ENCODE peak calls at places on chromosomes 2 and 18, in nine cellular contexts. K is NB4, Z is K562, C is cardiac fibroblast, B is cardiac muscle cell, D is left ventricle myocardium inferior, T is AG09309, R is GM13976, X is endodermal cell. F is an unnamed sample.

GRCh38 chr18:50558157-50558556 is 1.7 kb upstream of the MAPK4 start:
- DNase-seq in K (no peak), Z (no peak), C (no peak), B (no peak), D (no peak), T (no peak), R (no peak), X (no peak), F (no peak)

GRCh38 chr2:36781907-36782635 is 85.6 kb downstream of the VIT start:
- DNase-seq in K (no peak), Z (no peak), C (no peak), B (peak), D (no peak), T (no peak), R (no peak), X (no peak), F (no peak)

GRCh38 chr2:203498161-203498560 is 36.9 kb downstream of the RAPH1 start:
- DNase-seq in K (peak), Z (no peak), C (peak), B (peak), D (no peak), T (peak), R (no peak), X (no peak), F (no peak)

GRCh38 chr2:158723921-158724802 is 71.0 kb upstream of the DAPL1 start:
- DNase-seq in K (peak), Z (peak), C (no peak), B (no peak), D (no peak), T (no peak), R (no peak), X (peak), F (no peak)

GRCh38 chr2:74577448-74577847 is 22.9 kb downstream of the DOK1 start:
- DNase-seq in K (peak), Z (peak), C (peak), B (peak), D (no peak), T (no peak), R (no peak), X (no peak), F (no peak)

GRCh38 chr2:228023619-228024018 is 152.2 kb downstream of the DAW1 start:
- DNase-seq in K (no peak), Z (no peak), C (no peak), B (no peak), D (no peak), T (no peak), R (no peak), X (no peak), F (no peak)

GRCh38 chr2:205743982-205744644 is 61.8 kb downstream of the NRP2 start:
- DNase-seq in K (no peak), Z (no peak), C (peak), B (peak), D (no peak), T (no peak), R (no peak), X (no peak), F (no peak)

GRCh38 chr2:129396980-129397599 is 582.4 kb upstream of the RAB6C start:
- DNase-seq in K (peak), Z (peak), C (peak), B (peak), D (no peak), T (no peak), R (peak), X (peak), F (no peak)

GRCh38 chr2:88697361-88698026 is 6.0 kb downstream of the RPIA start:
- DNase-seq in K (peak), Z (no peak), C (no peak), B (no peak), D (no peak), T (no peak), R (no peak), X (no peak), F (no peak)

GRCh38 chr18:24176727-24177416 is 38.0 kb downstream of the CABYR start:
- DNase-seq in K (peak), Z (peak), C (peak), B (peak), D (peak), T (no peak), R (peak), X (peak), F (peak)

GRCh38 chr2:62266433-62267038 is 70.6 kb downstream of the B3GNT2 start:
- DNase-seq in K (no peak), Z (peak), C (peak), B (peak), D (no peak), T (peak), R (no peak), X (peak), F (no peak)

GRCh38 chr2:38268691-38269309 is 108.3 kb downstream of the ATL2 start:
- DNase-seq in K (peak), Z (no peak), C (peak), B (no peak), D (no peak), T (peak), R (no peak), X (no peak), F (no peak)

GRCh38 chr2:187716301-187716700 is 162.1 kb upstream of the TFPI start:
- DNase-seq in K (no peak), Z (no peak), C (no peak), B (no peak), D (no peak), T (no peak), R (no peak), X (no peak), F (no peak)

DNA sequence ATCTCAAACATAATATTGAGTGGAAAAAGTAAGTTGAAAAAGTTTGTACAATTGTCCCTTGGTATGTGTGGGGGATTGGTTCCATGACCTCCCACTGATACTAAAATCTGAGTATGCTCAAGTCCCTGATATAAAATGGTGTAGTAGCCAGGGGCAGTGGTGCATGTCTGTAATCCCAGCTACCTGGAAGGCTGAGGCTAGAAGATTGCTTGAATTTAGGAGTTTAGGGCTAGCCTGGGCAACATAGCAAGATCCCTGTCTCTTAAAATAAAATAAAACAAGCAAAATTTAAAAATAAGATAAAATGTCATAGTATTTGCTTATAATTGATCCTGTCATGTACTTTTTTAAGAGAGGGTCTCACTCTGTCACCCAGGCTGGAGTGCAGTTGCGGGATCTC is 122.0 kb downstream of the PTRHD1 start:
- DNase-seq in K (no peak), Z (no peak), C (no peak), B (no peak), D (no peak), T (no peak), R (no peak), X (no peak), F (no peak)
- TF ChIP-seq CTCF in K (no peak), Z (no peak), C (no peak), B (no peak), D (no peak), T (no peak), R (no peak), X (no peak), F (no peak)

GRCh38 chr2:148813603-148814065 is 61.4 kb upstream of the KIF5C start:
- DNase-seq in K (no peak), Z (peak), C (no peak), B (no peak), D (no peak), T (no peak), R (peak), X (peak), F (peak)
- TF ChIP-seq CTCF in K (no peak), Z (peak), C (no peak), B (no peak), D (no peak), T (no peak), R (no peak), X (peak), F (no peak)

GRCh38 chr18:12276736-12277554 is 22.8 kb downstream of the CIDEA start:
- DNase-seq in K (no peak), Z (no peak), C (no peak), B (no peak), D (no peak), T (no peak), R (no peak), X (no peak), F (no peak)

GRCh38 chr18:12274793-12275192 is 20.6 kb downstream of the CIDEA start:
- DNase-seq in K (no peak), Z (no peak), C (no peak), B (no peak), D (no peak), T (no peak), R (no peak), X (no peak), F (no peak)

GRCh38 chr18:12279781-12280531 is 25.8 kb downstream of the CIDEA start:
- DNase-seq in K (no peak), Z (no peak), C (no peak), B (no peak), D (no peak), T (no peak), R (no peak), X (no peak), F (no peak)

GRCh38 chr18:12278765-12279682 is 24.9 kb downstream of the CIDEA start:
- DNase-seq in K (no peak), Z (no peak), C (peak), B (peak), D (peak), T (peak), R (no peak), X (peak), F (no peak)

GRCh38 chr18:12278153-12278764 is 24.1 kb downstream of the CIDEA start:
- DNase-seq in K (no peak), Z (no peak), C (no peak), B (peak), D (no peak), T (no peak), R (no peak), X (peak), F (no peak)
- TF ChIP-seq CTCF in K (no peak), Z (no peak), C (no peak), B (peak), D (no peak), T (no peak), R (no peak), X (peak), F (no peak)

DNA sequence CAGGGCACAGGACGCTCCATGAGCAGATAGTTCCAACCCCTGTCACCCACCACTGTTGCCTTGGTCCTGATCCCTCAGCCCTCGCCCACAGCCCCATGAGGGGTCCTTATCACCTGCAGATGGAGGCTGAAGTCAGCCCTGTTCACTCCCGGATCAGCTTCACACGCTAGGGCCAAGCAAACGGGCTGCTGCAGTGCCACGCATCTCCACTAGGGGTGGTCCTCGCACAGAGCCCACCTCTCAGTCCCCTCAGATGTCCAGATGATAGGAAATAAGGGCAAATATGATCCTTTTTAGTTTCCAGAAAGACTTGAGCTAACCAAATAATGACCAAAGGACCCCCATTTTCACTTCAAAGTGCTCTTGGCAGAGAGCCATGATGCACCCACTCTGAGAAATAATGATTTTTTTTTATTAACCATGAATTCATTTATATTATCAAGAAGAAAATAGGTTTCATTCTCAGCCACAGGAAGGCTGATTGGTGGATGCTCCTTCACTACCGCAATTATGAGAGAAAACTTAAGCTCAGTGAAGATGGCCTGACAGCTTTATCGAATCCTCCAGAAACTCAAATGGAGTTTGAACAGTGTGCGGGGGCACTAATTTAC is 71.9 kb upstream of the KLHL29 start:
- DNase-seq in K (peak), Z (peak), C (peak), B (peak), D (no peak), T (no peak), R (peak), X (peak), F (no peak)
- TF ChIP-seq CTCF in K (peak), Z (peak), C (peak), B (peak), D (peak), T (peak), R (peak), X (peak), F (no peak)

DNA sequence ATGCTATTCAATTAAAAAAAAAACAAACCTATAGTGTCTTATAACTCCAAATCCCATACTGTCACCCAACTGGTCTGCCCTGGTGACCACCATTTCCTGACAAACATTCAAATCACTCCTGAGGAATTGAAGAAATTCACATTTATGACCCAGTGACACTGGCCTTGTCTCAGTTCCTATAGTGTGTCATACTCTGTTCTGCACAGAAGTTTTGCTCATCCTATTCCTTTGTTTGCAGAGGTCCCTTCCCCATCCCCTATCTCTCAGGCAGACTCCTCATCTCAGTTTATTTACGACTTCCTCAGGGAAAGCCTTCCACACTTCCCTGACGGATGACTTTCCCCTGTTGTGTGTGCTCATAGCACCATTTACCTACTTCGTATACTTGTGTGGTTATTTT is 14.7 kb downstream of the ZC3H6 start:
- DNase-seq in K (no peak), Z (no peak), C (no peak), B (no peak), D (no peak), T (no peak), R (no peak), X (no peak), F (no peak)
- TF ChIP-seq CTCF in K (no peak), Z (no peak), C (no peak), B (no peak), D (no peak), T (no peak), R (no peak), X (no peak), F (no peak)

DNA sequence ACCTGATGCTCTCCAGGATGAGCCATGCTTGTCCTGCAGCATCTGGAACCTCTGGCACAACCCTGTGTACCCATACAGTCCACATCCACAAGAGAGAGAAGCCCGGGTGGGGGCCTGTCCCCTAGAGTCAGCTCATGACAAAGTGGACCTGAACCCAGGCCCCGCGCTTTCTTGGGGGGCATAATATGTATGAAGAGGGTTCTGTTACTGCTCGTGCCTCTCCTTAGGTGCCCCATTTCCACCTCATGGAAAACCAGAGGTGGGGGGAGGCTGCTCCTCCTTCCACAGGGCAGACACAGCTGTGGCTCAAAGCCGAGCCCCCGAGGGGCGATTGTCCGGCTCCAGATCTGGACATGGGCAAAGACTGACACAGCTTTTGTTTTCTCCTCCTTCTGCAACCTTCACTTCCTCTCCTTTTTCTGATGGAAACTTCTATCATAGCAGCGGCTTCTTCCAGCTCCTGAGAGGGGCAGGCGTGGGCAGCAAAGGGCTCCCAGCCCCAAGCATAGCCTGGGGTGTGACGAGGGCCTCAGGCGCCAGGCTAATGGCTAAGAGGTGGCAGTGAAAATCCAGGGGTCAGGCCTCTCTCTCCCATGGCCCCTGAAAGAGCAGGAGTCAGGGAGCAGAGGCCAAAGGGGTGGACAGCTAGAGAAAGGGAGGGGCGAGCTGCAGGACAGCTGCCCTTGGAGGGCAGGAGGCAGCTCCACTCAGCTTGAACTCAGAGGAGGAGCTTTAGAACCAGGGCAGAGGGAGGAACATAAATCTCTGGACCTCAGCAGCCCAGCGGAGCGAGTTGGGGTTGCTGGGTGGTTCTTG is 155.5 kb downstream of the ZFP36L2 start:
- DNase-seq in K (no peak), Z (no peak), C (no peak), B (no peak), D (no peak), T (no peak), R (no peak), X (no peak), F (no peak)
- TF ChIP-seq CTCF in K (no peak), Z (no peak), C (no peak), B (no peak), D (no peak), T (no peak), R (no peak), X (no peak), F (no peak)

DNA sequence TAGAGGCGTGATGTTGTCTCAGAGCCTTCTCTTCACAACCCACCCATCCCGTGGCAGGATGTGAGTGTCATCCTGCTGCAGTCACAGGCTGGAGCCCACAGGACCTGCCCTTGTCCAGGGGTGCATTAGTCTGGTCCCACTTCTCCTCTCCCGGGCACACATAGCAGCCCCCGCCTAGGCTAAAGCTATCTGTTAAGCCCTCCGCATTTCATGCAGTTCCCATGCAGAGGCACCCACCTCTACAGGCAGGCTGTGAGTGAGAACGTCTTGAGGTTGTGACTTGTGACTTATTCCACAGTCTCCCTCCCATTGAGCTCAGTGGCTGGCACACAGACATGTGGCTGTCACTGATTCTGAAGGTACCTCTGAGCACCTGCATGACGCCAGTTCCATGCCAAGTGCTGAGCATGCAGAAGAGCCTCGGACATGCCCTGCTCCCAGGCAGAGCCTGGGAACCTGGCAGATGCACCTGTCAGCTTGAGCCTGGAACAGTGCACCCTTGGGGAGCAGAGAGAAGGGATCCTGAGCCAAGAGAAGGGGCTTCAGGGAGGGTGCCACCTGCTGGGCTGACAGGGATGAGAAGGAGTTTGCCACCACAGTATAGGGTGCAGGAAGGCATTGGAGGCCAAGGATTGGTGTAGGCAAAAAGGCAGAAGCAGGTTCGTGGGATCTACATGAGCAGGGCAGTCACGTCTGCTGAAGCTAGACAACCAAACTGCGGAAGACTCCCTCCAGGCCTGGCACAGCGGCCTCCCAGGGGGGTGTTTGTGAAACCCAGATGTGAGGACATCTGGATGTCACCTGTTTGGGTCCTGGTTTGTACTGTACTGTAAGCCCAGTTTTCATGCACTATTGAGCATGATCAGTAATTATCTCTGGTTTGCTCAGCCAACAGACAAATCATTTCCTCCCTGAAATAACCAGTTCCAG is 213.6 kb downstream of the GLI2 start:
- DNase-seq in K (peak), Z (peak), C (no peak), B (peak), D (no peak), T (no peak), R (no peak), X (peak), F (no peak)
- TF ChIP-seq CTCF in K (peak), Z (peak), C (peak), B (peak), D (peak), T (peak), R (no peak), X (peak), F (no peak)